ENCODE peak calls at places on chromosome X, in seven cellular contexts. U, M, T, N, O, F and G are unnamed samples.

GRCh38 chrX:153673398-153674218 is at the start of gene PNCK:
- DNase-seq in U (no peak), M (no peak), T (no peak), N (no peak), O (no peak), F (no peak), G (no peak)

GRCh38 chrX:50812995-50813842 is 775 bp downstream of the SHROOM4 start:
- DNase-seq in U (peak), M (peak), T (peak), N (peak), O (peak), F (no peak), G (peak)

GRCh38 chrX:51148848-51149247 is 183.8 kb upstream of the NUDT10 start:
- DNase-seq in U (no peak), M (peak), T (no peak), N (no peak), O (no peak), F (no peak), G (no peak)

GRCh38 chrX:150363561-150364346 is 637 bp downstream of the MAMLD1 start:
- DNase-seq in U (peak), M (peak), T (no peak), N (peak), O (peak), F (no peak), G (no peak)

GRCh38 chrX:48083212-48083611 is 11.8 kb upstream of the ZNF630 start:
- DNase-seq in U (no peak), M (peak), T (peak), N (peak), O (peak), F (no peak), G (peak)

GRCh38 chrX:86148024-86148511 is at the start of gene DACH2:
- DNase-seq in U (peak), M (peak), T (peak), N (no peak), O (peak), F (peak), G (peak)

GRCh38 chrX:104112326-104112951 is at the start of gene ZCCHC18:
- DNase-seq in U (peak), M (peak), T (peak), N (peak), O (peak), F (peak), G (peak)

GRCh38 chrX:135302269-135302873 is 6.9 kb upstream of the ETDC start:
- DNase-seq in U (no peak), M (no peak), T (no peak), N (no peak), O (no peak), F (no peak), G (no peak)

GRCh38 chrX:13647709-13648212 is 5.2 kb upstream of the TCEANC start:
- DNase-seq in U (no peak), M (no peak), T (peak), N (peak), O (peak), F (peak), G (peak)

GRCh38 chrX:3631196-3631595 is 82.3 kb downstream of the PRKX start:
- DNase-seq in U (no peak), M (no peak), T (no peak), N (no peak), O (no peak), F (no peak), G (no peak)